ENCODE peak calls at places on chromosomes 6 and 20, in seven cellular contexts. L is heart left ventricle; I is fibroblast of the aortic adventitia; R is CD8-positive, alpha-beta T cell; E is fibroblast of mammary gland; A is AG04450; O is upper lobe of right lung. H is an unnamed sample.

GRCh38 chr20:2380601-2381000 is at the start of gene TGM6:
- DNase-seq in L (no peak), I (no peak), R (no peak), E (no peak), A (no peak), O (no peak), H (no peak)

GRCh38 chr6:109257494-109257893 is 124.8 kb downstream of the CD164 start:
- DNase-seq in L (no peak), I (no peak), R (no peak), E (no peak), A (no peak), O (no peak), H (no peak)

GRCh38 chr20:59939052-59939878 is 840 bp downstream of the PPP1R3D start:
- DNase-seq in L (peak), I (peak), R (no peak), E (peak), A (no peak), O (peak), H (peak)

GRCh38 chr20:48131581-48131980 is 346.3 kb upstream of the SULF2 start:
- DNase-seq in L (no peak), I (peak), R (no peak), E (peak), A (no peak), O (no peak), H (no peak)

GRCh38 chr20:47220161-47220582 is 136.3 kb downstream of the ZMYND8 start:
- DNase-seq in L (no peak), I (peak), R (peak), E (peak), A (no peak), O (no peak), H (no peak)

GRCh38 chr20:24379116-24379927 is 90.1 kb upstream of the SYNDIG1 start:
- DNase-seq in L (peak), I (peak), R (no peak), E (peak), A (peak), O (no peak), H (no peak)

GRCh38 chr20:37430778-37431460 is 85.0 kb downstream of the SRC start:
- DNase-seq in L (no peak), I (no peak), R (no peak), E (no peak), A (no peak), O (no peak), H (no peak)

GRCh38 chr6:134502614-134503541 is 185.0 kb upstream of the SGK1 start:
- DNase-seq in L (no peak), I (no peak), R (no peak), E (no peak), A (no peak), O (no peak), H (no peak)

GRCh38 chr6:166599158-166599557 is 12.7 kb upstream of the RAMACL start:
- DNase-seq in L (no peak), I (no peak), R (no peak), E (no peak), A (no peak), O (no peak), H (no peak)
- H3K4me3 ChIP-seq in L (no peak), I (no peak), R (no peak), E (no peak), A (no peak), O (peak), H (no peak)

DNA sequence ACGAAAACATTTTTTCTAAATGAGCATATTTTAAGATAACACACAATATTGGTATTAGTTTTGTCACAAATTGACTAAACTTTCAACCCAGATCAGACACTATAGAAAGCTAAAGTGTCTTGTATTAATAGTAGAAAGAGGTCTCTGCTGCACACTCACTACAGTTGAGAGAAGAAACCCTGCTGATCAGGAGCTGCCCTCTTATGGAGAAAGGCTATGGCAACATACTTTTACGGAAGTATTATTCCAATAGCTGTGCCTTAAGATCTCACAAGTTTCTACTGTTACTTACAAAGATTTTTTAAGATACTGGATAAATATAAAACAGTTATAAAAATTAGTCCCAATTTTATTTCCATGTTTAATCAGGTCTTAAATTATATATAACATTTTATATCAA is 155.7 kb downstream of the RIMS1 start:
- DNase-seq in L (no peak), I (peak), R (no peak), E (no peak), A (no peak), O (no peak), H (no peak)
- TF ChIP-seq CTCF in L (no peak), I (no peak), R (no peak), E (no peak), A (peak), O (peak), H (peak)

GRCh38 chr6:44227138-44227770 is 3.9 kb downstream of the SLC29A1 start:
- DNase-seq in L (no peak), I (no peak), R (no peak), E (no peak), A (no peak), O (no peak), H (no peak)
- H3K4me3 ChIP-seq in L (peak), I (no peak), R (no peak), E (no peak), A (no peak), O (no peak), H (no peak)

GRCh38 chr6:127462391-127462790 is 3.2 kb upstream of the KIAA0408 start:
- DNase-seq in L (no peak), I (no peak), R (no peak), E (peak), A (no peak), O (no peak), H (no peak)
- TF ChIP-seq CTCF in L (no peak), I (no peak), R (no peak), E (no peak), A (no peak), O (no peak), H (no peak)

GRCh38 chr6:117627533-117627932 is 25.2 kb upstream of the GOPC start:
- DNase-seq in L (no peak), I (no peak), R (no peak), E (no peak), A (no peak), O (no peak), H (no peak)
- H3K4me3 ChIP-seq in L (no peak), I (no peak), R (no peak), E (no peak), A (no peak), O (no peak), H (no peak)

GRCh38 chr6:36724514-36725385 is 27.1 kb downstream of the RAB44 start:
- DNase-seq in L (no peak), I (peak), R (no peak), E (peak), A (peak), O (peak), H (no peak)
- TF ChIP-seq CTCF in L (peak), I (peak), R (no peak), E (peak), A (peak), O (peak), H (peak)

GRCh38 chr20:21100590-21101452 is 5.3 kb downstream of the LINC00237 start:
- DNase-seq in L (no peak), I (peak), R (no peak), E (no peak), A (no peak), O (peak), H (peak)
- H3K4me3 ChIP-seq in L (peak), I (peak), R (peak), E (no peak), A (peak), O (peak), H (peak)

GRCh38 chr6:97705568-97705967 is 422.6 kb upstream of the MMS22L start:
- DNase-seq in L (no peak), I (peak), R (no peak), E (peak), A (no peak), O (no peak), H (no peak)
- TF ChIP-seq CTCF in L (no peak), I (peak), R (no peak), E (peak), A (peak), O (no peak), H (peak)

GRCh38 chr20:19654906-19655305 is 103.2 kb upstream of the RIN2 start:
- DNase-seq in L (no peak), I (no peak), R (no peak), E (no peak), A (no peak), O (no peak), H (no peak)

GRCh38 chr20:19659468-19659867 is 98.6 kb upstream of the RIN2 start:
- DNase-seq in L (no peak), I (no peak), R (no peak), E (no peak), A (no peak), O (no peak), H (no peak)

GRCh38 chr20:19661717-19662637 is 96.1 kb upstream of the RIN2 start:
- DNase-seq in L (peak), I (peak), R (no peak), E (peak), A (peak), O (no peak), H (peak)

GRCh38 chr20:19660808-19661378 is 97.2 kb upstream of the RIN2 start:
- DNase-seq in L (no peak), I (no peak), R (no peak), E (no peak), A (no peak), O (no peak), H (no peak)

DNA sequence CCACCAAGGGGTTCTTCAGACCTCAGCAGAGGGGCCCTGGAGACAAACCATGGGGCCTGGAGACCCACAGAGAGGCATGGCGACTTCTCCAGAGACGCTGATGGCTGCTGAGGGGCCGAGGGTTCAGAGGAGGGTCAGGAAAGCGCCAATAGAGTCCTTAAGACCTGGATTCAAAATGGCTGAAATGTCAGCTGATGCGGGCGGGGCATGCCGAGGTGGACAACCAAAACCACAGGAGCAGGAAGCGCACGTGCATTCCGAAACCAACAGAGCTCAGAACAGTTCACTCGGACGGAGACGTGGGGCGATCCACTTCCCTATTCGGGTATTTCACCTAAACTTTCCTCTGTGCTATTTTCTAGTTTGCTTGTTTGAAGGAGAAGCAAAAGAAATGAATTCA is 99.9 kb upstream of the RIN2 start:
- DNase-seq in L (no peak), I (no peak), R (no peak), E (no peak), A (no peak), O (peak), H (peak)
- H3K4me3 ChIP-seq in L (no peak), I (no peak), R (no peak), E (no peak), A (no peak), O (no peak), H (peak)

DNA sequence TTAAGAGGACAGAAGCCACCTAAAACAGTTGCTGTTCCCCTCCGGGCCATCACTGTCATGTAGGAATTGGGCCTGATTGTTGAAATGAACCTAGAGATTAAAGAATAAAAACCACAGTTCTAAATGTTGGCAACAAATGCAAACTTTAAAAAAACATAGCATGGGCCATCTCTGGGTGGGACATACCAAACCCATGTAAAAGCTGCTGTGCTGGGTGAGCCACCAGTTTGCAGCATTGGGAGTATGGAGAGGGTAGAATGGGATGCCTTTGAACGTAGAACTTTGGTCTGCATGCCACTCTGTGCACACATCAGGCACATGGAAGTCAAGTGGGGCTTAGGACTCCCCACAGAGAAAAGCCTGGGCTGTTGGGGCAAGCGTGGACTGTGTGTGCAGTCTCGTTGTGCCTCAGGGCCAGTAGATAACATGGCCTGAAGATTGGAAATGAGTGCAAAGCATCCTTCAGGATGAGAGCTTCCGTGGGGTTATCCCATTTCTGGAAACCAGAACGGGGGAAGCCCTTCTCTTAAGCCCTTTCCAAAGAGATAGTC is 28.1 kb downstream of the EPB41L1 start:
- DNase-seq in L (no peak), I (no peak), R (no peak), E (no peak), A (no peak), O (no peak), H (no peak)
- TF ChIP-seq CTCF in L (no peak), I (no peak), R (no peak), E (no peak), A (no peak), O (no peak), H (no peak)